ENCODE peak calls at places on chromosomes 6 and 20, in ten cellular contexts. M, P, Y, L, D, N, W, H, Q and J are unnamed samples.

GRCh38 chr20:13788167-13788834 is 3.5 kb downstream of the NDUFAF5 start:
- DNase-seq in M (peak), P (no peak), Y (no peak), L (peak), D (peak), N (peak), W (no peak), H (peak), Q (peak), J (peak)

GRCh38 chr20:32509639-32510066 is 75.5 kb downstream of the NOL4L start:
- DNase-seq in M (peak), P (peak), Y (no peak), L (no peak), D (peak), N (no peak), W (no peak), H (no peak), Q (no peak), J (no peak)

GRCh38 chr6:37134622-37135191 is 35.2 kb upstream of the PIM1 start:
- DNase-seq in M (peak), P (peak), Y (peak), L (no peak), D (no peak), N (peak), W (no peak), H (peak), Q (no peak), J (no peak)

GRCh38 chr20:61909028-61909427 is 156.7 kb downstream of the TAF4 start:
- DNase-seq in M (no peak), P (no peak), Y (no peak), L (no peak), D (no peak), N (no peak), W (no peak), H (no peak), Q (no peak), J (no peak)

GRCh38 chr6:52361945-52362442 is at the start of gene PAQR8:
- DNase-seq in M (peak), P (peak), Y (peak), L (peak), D (peak), N (peak), W (peak), H (peak), Q (peak), J (no peak)

GRCh38 chr20:58020656-58021454 is 207.6 kb downstream of the ANKRD60 start:
- DNase-seq in M (no peak), P (no peak), Y (no peak), L (no peak), D (no peak), N (no peak), W (no peak), H (peak), Q (no peak), J (no peak)

GRCh38 chr6:17015144-17015543 is 86.7 kb upstream of the STMND1 start:
- DNase-seq in M (no peak), P (no peak), Y (no peak), L (no peak), D (no peak), N (peak), W (no peak), H (peak), Q (no peak), J (no peak)

GRCh38 chr6:10721850-10722569 is 860 bp upstream of the TMEM14C start:
- DNase-seq in M (no peak), P (no peak), Y (no peak), L (no peak), D (no peak), N (no peak), W (no peak), H (no peak), Q (no peak), J (no peak)

GRCh38 chr6:70956451-70957283 is at the start of gene B3GAT2:
- DNase-seq in M (peak), P (no peak), Y (no peak), L (peak), D (no peak), N (peak), W (no peak), H (peak), Q (peak), J (no peak)

GRCh38 chr6:63458480-63459115 is 113.7 kb upstream of the LOC128125822 start:
- DNase-seq in M (peak), P (no peak), Y (no peak), L (no peak), D (no peak), N (no peak), W (no peak), H (no peak), Q (no peak), J (no peak)
- H3K27ac ChIP-seq in M (peak), P (no peak), Y (no peak), L (no peak), D (no peak), N (no peak), W (no peak), H (no peak), Q (no peak), J (no peak)

GRCh38 chr6:28371706-28372451 is 22.1 kb downstream of the ZKSCAN3 start:
- DNase-seq in M (no peak), P (no peak), Y (no peak), L (no peak), D (no peak), N (peak), W (no peak), H (no peak), Q (no peak), J (no peak)
- H3K4me3 ChIP-seq in M (no peak), P (no peak), Y (no peak), L (no peak), D (no peak), N (no peak), W (no peak), H (no peak), Q (no peak), J (no peak)

GRCh38 chr20:45049438-45049837 is 51.5 kb downstream of the KCNS1 start:
- DNase-seq in M (no peak), P (no peak), Y (no peak), L (no peak), D (no peak), N (no peak), W (no peak), H (no peak), Q (no peak), J (no peak)

GRCh38 chr20:45049904-45050471 is 50.9 kb downstream of the KCNS1 start:
- DNase-seq in M (no peak), P (no peak), Y (no peak), L (no peak), D (no peak), N (no peak), W (no peak), H (no peak), Q (peak), J (no peak)

GRCh38 chr20:45052698-45053440 is 48.1 kb downstream of the KCNS1 start:
- DNase-seq in M (no peak), P (no peak), Y (no peak), L (no peak), D (peak), N (peak), W (no peak), H (peak), Q (no peak), J (no peak)

GRCh38 chr20:45053441-45054351 is 47.2 kb downstream of the KCNS1 start:
- DNase-seq in M (no peak), P (no peak), Y (no peak), L (no peak), D (no peak), N (peak), W (no peak), H (no peak), Q (no peak), J (no peak)

GRCh38 chr20:45051497-45052060 is 49.3 kb downstream of the KCNS1 start:
- DNase-seq in M (no peak), P (no peak), Y (no peak), L (no peak), D (no peak), N (no peak), W (no peak), H (no peak), Q (no peak), J (no peak)
- H3K27ac ChIP-seq in M (no peak), P (no peak), Y (peak), L (no peak), D (peak), N (no peak), W (no peak), H (no peak), Q (no peak), J (no peak)

GRCh38 chr20:3209946-3210317 is 634 bp downstream of the ITPA start:
- DNase-seq in M (no peak), P (no peak), Y (no peak), L (no peak), D (no peak), N (peak), W (no peak), H (peak), Q (no peak), J (no peak)

GRCh38 chr20:3209023-3209945 is at the start of gene ITPA:
- DNase-seq in M (peak), P (peak), Y (peak), L (peak), D (peak), N (peak), W (peak), H (peak), Q (peak), J (no peak)

GRCh38 chr20:3213226-3213625 is 3.9 kb downstream of the ITPA start:
- DNase-seq in M (no peak), P (no peak), Y (no peak), L (no peak), D (no peak), N (no peak), W (no peak), H (no peak), Q (no peak), J (no peak)

GRCh38 chr20:3210346-3210745 is 1.0 kb downstream of the ITPA start:
- DNase-seq in M (no peak), P (no peak), Y (no peak), L (no peak), D (no peak), N (no peak), W (no peak), H (no peak), Q (no peak), J (no peak)
- H3K4me3 ChIP-seq in M (peak), P (peak), Y (no peak), L (peak), D (peak), N (peak), W (peak), H (peak), Q (peak), J (peak)